ENCODE peak calls at places on chromosomes 13 and 19, in six cellular contexts. C, M, A, B, N and X are unnamed samples.

GRCh38 chr13:85755123-85755522 is 44.1 kb downstream of the SLITRK6 start:
- DNase-seq in C (no peak), M (no peak), A (no peak), B (no peak), N (no peak), X (no peak)

GRCh38 chr13:113989585-113990300 is 15.9 kb upstream of the C13orf46 start:
- DNase-seq in C (no peak), M (no peak), A (no peak), B (no peak), N (no peak), X (no peak)

GRCh38 chr13:35140321-35140720 is 198.3 kb downstream of the NBEA start:
- DNase-seq in C (no peak), M (no peak), A (no peak), B (no peak), N (no peak), X (no peak)

GRCh38 chr19:3710265-3710812 is 2.2 kb downstream of the TJP3 start:
- DNase-seq in C (peak; percentile 44), M (peak; percentile 6), A (no peak), B (no peak), N (no peak), X (no peak)

GRCh38 chr13:39773833-39774232 is 118.4 kb downstream of the COG6 start:
- DNase-seq in C (no peak), M (no peak), A (no peak), B (no peak), N (no peak), X (no peak)

GRCh38 chr19:2275588-2276428 is 6.2 kb downstream of the PEAK3 start:
- DNase-seq in C (no peak), M (no peak), A (no peak), B (no peak), N (no peak), X (no peak)

GRCh38 chr13:102873653-102874052 is 27.8 kb downstream of the ERCC5 start:
- DNase-seq in C (no peak), M (no peak), A (no peak), B (no peak), N (no peak), X (no peak)

GRCh38 chr13:33649212-33649917 is 168.6 kb upstream of the RFC3 start:
- DNase-seq in C (no peak), M (no peak), A (no peak), B (no peak), N (no peak), X (no peak)

GRCh38 chr13:40375522-40376171 is 290.8 kb downstream of the FOXO1 start:
- DNase-seq in C (no peak), M (no peak), A (no peak), B (no peak), N (no peak), X (no peak)